ENCODE peak calls at places on chromosome 19, in seven cellular contexts. Q, J, E, O, B, I and N are unnamed samples. For H3K4me1, the result is how much of the 10 kb centered on the place peaks cover.

GRCh38 chr19:3343619-3344502 is 22.5 kb upstream of the NFIC start:
- DNase-seq in Q (peak), J (peak), E (peak), O (peak), B (peak), I (peak), N (no peak)

GRCh38 chr19:18939163-18939562 is 1.9 kb downstream of the HOMER3 start:
- DNase-seq in Q (no peak), J (no peak), E (no peak), O (no peak), B (no peak), I (no peak), N (no peak)

GRCh38 chr19:35379992-35380391 is 9.1 kb downstream of the GPR42 start:
- DNase-seq in Q (no peak), J (no peak), E (no peak), O (peak), B (no peak), I (no peak), N (no peak)

GRCh38 chr19:48619692-48620565 is 623 bp downstream of the SPHK2 start:
- DNase-seq in Q (no peak), J (no peak), E (no peak), O (no peak), B (no peak), I (no peak), N (no peak)

GRCh38 chr19:20999731-21000352 is 20.6 kb upstream of the ZNF430 start:
- DNase-seq in Q (peak), J (peak), E (peak), O (peak), B (peak), I (peak), N (peak)

GRCh38 chr19:38836438-38837303 is 5.1 kb upstream of the ECH1 start:
- DNase-seq in Q (no peak), J (no peak), E (no peak), O (no peak), B (no peak), I (no peak), N (no peak)

GRCh38 chr19:35689836-35690235 is 14.5 kb upstream of the ZBTB32 start:
- DNase-seq in Q (peak), J (no peak), E (no peak), O (no peak), B (no peak), I (no peak), N (no peak)

GRCh38 chr19:38229585-38230073 is 5.6 kb upstream of the DPF1 start:
- DNase-seq in Q (peak), J (peak), E (no peak), O (no peak), B (no peak), I (peak), N (no peak)

GRCh38 chr19:46613525-46613924 is 11.4 kb downstream of the PTGIR start:
- DNase-seq in Q (peak), J (no peak), E (no peak), O (peak), B (peak), I (no peak), N (no peak)

GRCh38 chr19:12794196-12794921 is 3.1 kb downstream of the JUNB start:
- DNase-seq in Q (no peak), J (no peak), E (no peak), O (no peak), B (no peak), I (no peak), N (no peak)

GRCh38 chr19:35055715-35056179 is 14.2 kb downstream of the HPN start:
- DNase-seq in Q (peak), J (no peak), E (no peak), O (no peak), B (no peak), I (no peak), N (no peak)

GRCh38 chr19:15532779-15533521 is 24.6 kb downstream of the CYP4F22 start:
- DNase-seq in Q (no peak), J (no peak), E (no peak), O (no peak), B (no peak), I (no peak), N (no peak)

GRCh38 chr19:3458595-3459284 is 21.6 kb downstream of the SMIM24 start:
- DNase-seq in Q (no peak), J (peak), E (peak), O (no peak), B (peak), I (no peak), N (no peak)

GRCh38 chr19:55442372-55443044 is 592 bp downstream of the SHISA7 start:
- DNase-seq in Q (no peak), J (peak), E (no peak), O (no peak), B (no peak), I (no peak), N (no peak)

GRCh38 chr19:39403331-39404312 is 3.0 kb upstream of the ZFP36 start:
- DNase-seq in Q (peak), J (peak), E (peak), O (peak), B (peak), I (peak), N (peak)

GRCh38 chr19:10979950-10980349 is 19.1 kb downstream of the SMARCA4 start:
- DNase-seq in Q (no peak), J (no peak), E (no peak), O (no peak), B (no peak), I (no peak), N (no peak)
- TF ChIP-seq CTCF in Q (no peak), J (no peak), E (no peak), O (no peak), B (peak), I (no peak), N (no peak)

GRCh38 chr19:33048806-33049676 is 15.6 kb downstream of the RHPN2 start:
- DNase-seq in Q (peak), J (no peak), E (no peak), O (no peak), B (no peak), I (no peak), N (no peak)
- H3K4me1 ChIP-seq in Q (under half), J (under half), E (under half), O (under half), B (under half), I (under half), N (under half)

GRCh38 chr19:52557231-52557995 is 12.7 kb upstream of the ZNF701 start:
- DNase-seq in Q (no peak), J (no peak), E (no peak), O (no peak), B (no peak), I (no peak), N (no peak)

GRCh38 chr19:52554216-52554971 is 15.7 kb upstream of the ZNF701 start:
- DNase-seq in Q (no peak), J (no peak), E (no peak), O (no peak), B (no peak), I (no peak), N (no peak)
- H3K4me3 ChIP-seq in Q (no peak), J (no peak), E (no peak), O (no peak), B (no peak), I (no peak), N (no peak)

DNA sequence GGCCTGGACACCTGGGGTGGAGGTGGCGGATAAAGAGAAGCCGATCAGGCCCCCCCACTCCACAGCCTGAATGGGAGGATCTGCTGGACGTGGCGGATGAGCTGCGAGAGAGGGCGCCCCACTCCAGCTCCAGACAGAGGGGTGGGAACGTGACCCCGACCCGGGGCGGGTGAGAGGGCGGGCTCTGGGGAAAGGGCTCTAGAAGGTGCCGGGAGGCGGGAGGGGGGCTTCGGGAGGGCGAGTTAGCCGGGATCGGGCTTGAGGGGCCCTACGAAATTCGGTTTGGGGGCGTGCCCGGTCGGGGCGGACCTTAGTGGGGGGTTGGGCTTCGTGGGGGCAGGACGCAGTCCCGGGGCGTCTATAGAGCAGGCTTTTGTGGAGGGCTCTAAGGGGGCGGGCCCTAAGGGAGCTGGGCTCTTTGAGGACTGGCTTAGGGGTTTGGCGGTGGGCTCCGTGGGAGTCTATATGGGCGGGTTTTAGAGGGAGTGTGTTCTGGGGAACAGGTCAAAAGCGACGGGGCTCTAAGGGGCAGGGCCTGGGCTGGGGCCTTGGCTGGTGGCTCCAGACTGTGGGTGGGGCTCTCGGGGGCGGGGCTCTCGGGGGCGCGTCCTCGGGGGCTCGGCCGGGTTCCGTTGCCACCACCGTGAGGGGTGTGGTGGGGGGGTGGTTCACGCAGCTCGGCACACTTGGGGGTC is 4.1 kb upstream of the NANOS3 start:
- DNase-seq in Q (peak), J (peak), E (no peak), O (no peak), B (no peak), I (peak), N (no peak)
- TF ChIP-seq CTCF in Q (peak), J (no peak), E (no peak), O (peak), B (no peak), I (peak), N (no peak)

GRCh38 chr19:1264801-1265610 is 4.1 kb upstream of the CIRBP start:
- DNase-seq in Q (peak), J (peak), E (no peak), O (no peak), B (peak), I (peak), N (no peak)
- H3K4me1 ChIP-seq in Q (half or more), J (half or more), E (half or more), O (half or more), B (half or more), I (under half), N (half or more)

GRCh38 chr19:4910594-4911273 is 1.4 kb downstream of the UHRF1 start:
- DNase-seq in Q (no peak), J (no peak), E (peak), O (no peak), B (no peak), I (peak), N (no peak)

GRCh38 chr19:4909172-4909896 is at the start of gene UHRF1:
- DNase-seq in Q (no peak), J (no peak), E (no peak), O (no peak), B (no peak), I (no peak), N (no peak)

GRCh38 chr19:4911786-4912672 is 2.7 kb downstream of the UHRF1 start:
- DNase-seq in Q (peak), J (no peak), E (peak), O (no peak), B (peak), I (peak), N (no peak)

GRCh38 chr19:4909897-4910593 is 744 bp downstream of the UHRF1 start:
- DNase-seq in Q (peak), J (peak), E (peak), O (peak), B (peak), I (peak), N (peak)

GRCh38 chr19:4911314-4911713 is 2.0 kb downstream of the UHRF1 start:
- DNase-seq in Q (no peak), J (no peak), E (no peak), O (no peak), B (no peak), I (no peak), N (no peak)
- H3K4me3 ChIP-seq in Q (no peak), J (no peak), E (peak), O (peak), B (peak), I (no peak), N (peak)